ENCODE peak calls at places on chromosomes 1 and 21, in ten cellular contexts. I, J, W, U, T, R, K, Q, O and E are unnamed samples.

GRCh38 chr21:42835211-42835610 is 44.1 kb downstream of the WDR4 start:
- DNase-seq in I (no peak), J (no peak), W (no peak), U (peak; percentile 21), T (peak; percentile 12), R (no peak), K (no peak), Q (no peak), O (no peak), E (no peak)

GRCh38 chr1:212683357-212683722 is 16.3 kb downstream of the BATF3 start:
- DNase-seq in I (no peak), J (no peak), W (no peak), U (peak; percentile 87), T (no peak), R (no peak), K (no peak), Q (peak; percentile 54), O (no peak), E (peak; percentile 69)

GRCh38 chr1:176843352-176844297 is 320.9 kb downstream of the ASTN1 start:
- DNase-seq in I (peak; percentile 41), J (no peak), W (peak; percentile 22), U (no peak), T (peak; percentile 19), R (peak; percentile 1), K (peak; percentile 13), Q (peak; percentile 63), O (peak; percentile 52), E (no peak)

GRCh38 chr1:40592107-40592773 is 60.8 kb downstream of the ZNF684 start:
- DNase-seq in I (peak; percentile 17), J (no peak), W (no peak), U (no peak), T (no peak), R (no peak), K (no peak), Q (peak; percentile 30), O (no peak), E (no peak)

GRCh38 chr1:1899967-1900327 is 9.1 kb upstream of the GNB1 start:
- DNase-seq in I (no peak), J (no peak), W (no peak), U (no peak), T (no peak), R (no peak), K (no peak), Q (no peak), O (no peak), E (peak; percentile 39)

GRCh38 chr1:115089443-115090340 is at the start of gene TSPAN2:
- DNase-seq in I (peak; percentile 59), J (peak; percentile 59), W (peak; percentile 78), U (peak; percentile 91), T (peak; percentile 69), R (no peak), K (peak; percentile 49), Q (peak; percentile 94), O (peak; percentile 88), E (peak; percentile 91)

GRCh38 chr1:42165511-42166210 is 1.1 kb upstream of the GUCA2A start:
- DNase-seq in I (peak; percentile 31), J (no peak), W (peak; percentile 77), U (peak; percentile 83), T (no peak), R (no peak), K (no peak), Q (peak; percentile 81), O (no peak), E (peak; percentile 71)

GRCh38 chr1:192766009-192766625 is 42.7 kb upstream of the RGS2 start:
- DNase-seq in I (peak; percentile 37), J (no peak), W (no peak), U (no peak), T (no peak), R (no peak), K (no peak), Q (no peak), O (no peak), E (no peak)

GRCh38 chr1:179976970-179977651 is 22.5 kb downstream of the CEP350 start:
- DNase-seq in I (no peak), J (no peak), W (no peak), U (no peak), T (no peak), R (no peak), K (no peak), Q (peak; percentile 37), O (no peak), E (no peak)

GRCh38 chr1:230251644-230252191 is 174.4 kb downstream of the PGBD5 start:
- DNase-seq in I (no peak), J (no peak), W (no peak), U (no peak), T (no peak), R (no peak), K (no peak), Q (no peak), O (no peak), E (no peak)

GRCh38 chr1:172238969-172239368 is 181.5 kb upstream of the C1orf105 start:
- DNase-seq in I (no peak), J (no peak), W (no peak), U (no peak), T (no peak), R (no peak), K (no peak), Q (no peak), O (no peak), E (no peak)

GRCh38 chr1:94323311-94324167 is 86.2 kb upstream of the ARHGAP29 start:
- DNase-seq in I (no peak), J (no peak), W (no peak), U (no peak), T (no peak), R (no peak), K (no peak), Q (no peak), O (no peak), E (no peak)

GRCh38 chr1:3890389-3891328 is 9.4 kb downstream of the C1orf174 start:
- DNase-seq in I (no peak), J (no peak), W (no peak), U (peak; percentile 71), T (no peak), R (no peak), K (no peak), Q (no peak), O (no peak), E (no peak)

GRCh38 chr1:109391626-109392025 is 6.1 kb downstream of the SORT1 start:
- DNase-seq in I (no peak), J (no peak), W (no peak), U (no peak), T (no peak), R (no peak), K (no peak), Q (no peak), O (no peak), E (no peak)
- H3K4me1 ChIP-seq in I (peaks cover 24% of the 10 kb centered on the region), J (no peaks in the 10 kb centered on the region), W (peaks cover 89% of the 10 kb centered on the region), U (peaks cover 81% of the 10 kb centered on the region), T (peaks cover 79% of the 10 kb centered on the region), R (peaks cover 13% of the 10 kb centered on the region), K (peaks cover 79% of the 10 kb centered on the region), Q (peaks cover 3% of the 10 kb centered on the region), O (no peaks in the 10 kb centered on the region), E (peaks cover 13% of the 10 kb centered on the region)

DNA sequence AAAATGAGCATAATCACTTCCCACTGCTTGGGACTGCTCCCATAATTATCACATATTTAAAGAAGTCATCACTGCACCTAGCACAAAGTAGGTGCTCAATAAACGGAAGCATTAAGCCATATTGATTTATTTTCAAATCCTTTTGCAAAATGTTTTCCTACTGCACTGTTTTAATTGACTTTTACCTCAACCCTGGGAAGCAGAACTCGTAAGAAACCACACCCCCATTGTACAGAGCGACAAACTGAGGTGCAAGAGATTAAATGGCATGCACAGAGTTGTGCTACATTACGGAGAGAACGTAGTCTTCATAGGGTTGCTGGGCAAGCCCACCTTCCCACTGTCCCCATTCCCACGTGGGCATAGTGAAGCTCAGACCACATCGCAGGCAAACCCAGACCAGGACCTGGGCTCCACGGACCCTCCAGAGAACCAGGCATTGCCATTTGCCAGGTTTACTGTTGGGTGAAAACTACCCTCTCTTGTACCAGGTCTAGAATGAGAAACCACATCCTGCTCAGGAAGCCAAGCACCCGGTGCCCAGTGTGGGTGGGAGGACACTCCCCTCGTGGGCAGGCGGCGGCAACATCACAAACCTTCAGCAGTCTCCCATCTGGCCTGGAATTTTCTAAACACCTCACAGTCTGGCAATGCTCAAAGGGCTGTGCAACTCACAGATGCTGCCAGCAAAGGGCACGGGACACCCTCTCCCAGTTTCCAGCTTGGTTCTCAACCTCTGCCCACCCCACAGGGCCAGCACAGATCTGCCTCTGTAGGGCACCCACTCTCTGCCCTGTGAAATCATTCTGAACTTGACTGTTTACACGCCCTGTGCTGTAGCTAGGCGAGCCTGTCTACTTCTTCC is 8.2 kb downstream of the IFFO2 start:
- DNase-seq in I (no peak), J (no peak), W (no peak), U (peak; percentile 89), T (no peak), R (no peak), K (no peak), Q (no peak), O (no peak), E (peak; percentile 63)
- H3K4me1 ChIP-seq in I (peaks cover 54% of the 10 kb centered on the region), J (peaks cover 7% of the 10 kb centered on the region), W (peaks cover 81% of the 10 kb centered on the region), U (peaks cover 100% of the 10 kb centered on the region), T (no peaks in the 10 kb centered on the region), R (peaks cover 86% of the 10 kb centered on the region), K (peaks cover 54% of the 10 kb centered on the region), Q (peaks cover 12% of the 10 kb centered on the region), O (peaks cover 45% of the 10 kb centered on the region), E (peaks cover 23% of the 10 kb centered on the region)

DNA sequence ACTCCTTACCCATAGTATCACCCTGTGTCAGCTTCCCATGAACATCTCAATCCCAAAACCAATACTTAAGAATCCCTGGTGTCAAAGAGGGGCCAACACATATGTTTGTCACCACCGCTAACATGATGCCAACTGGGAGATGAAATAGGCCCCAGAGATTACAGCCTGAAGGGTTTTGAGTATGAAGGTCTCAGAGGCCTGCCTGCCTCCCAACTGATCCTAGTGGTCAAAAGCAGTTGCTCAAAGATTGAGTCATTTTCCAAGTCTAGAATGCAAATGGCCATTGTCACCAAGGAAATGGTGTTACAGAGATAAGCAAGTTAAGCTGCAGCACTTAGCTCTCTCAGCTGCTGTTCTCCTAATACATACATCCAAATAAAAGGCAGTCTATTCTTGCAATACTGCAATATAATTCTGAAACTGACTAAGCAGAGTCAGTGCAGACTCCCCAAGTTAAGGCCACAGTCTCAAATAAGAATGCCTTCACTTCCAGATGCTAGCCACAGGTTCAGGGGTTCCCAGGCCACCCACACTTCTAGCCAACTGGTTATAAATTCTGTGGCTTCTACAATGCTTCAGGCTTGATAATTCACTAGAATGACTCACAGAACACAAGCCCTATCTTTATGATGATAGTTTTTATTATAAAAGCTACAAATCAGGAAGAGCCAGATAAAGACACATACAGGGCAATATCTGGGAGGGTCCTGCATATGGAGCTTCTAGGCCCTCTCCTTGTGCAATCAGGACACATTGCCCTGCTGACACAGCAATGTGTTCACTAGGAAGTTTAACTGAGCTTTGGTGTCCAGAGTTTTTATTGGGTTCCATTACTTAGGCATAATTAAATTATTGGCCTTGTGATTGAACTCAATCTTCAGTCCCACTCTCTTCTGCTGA is 18.6 kb downstream of the DUSP10 start:
- DNase-seq in I (peak; percentile 82), J (no peak), W (no peak), U (no peak), T (no peak), R (no peak), K (no peak), Q (peak; percentile 74), O (no peak), E (no peak)
- H3K4me1 ChIP-seq in I (peaks cover 52% of the 10 kb centered on the region), J (peaks cover 6% of the 10 kb centered on the region), W (peaks cover 60% of the 10 kb centered on the region), U (peaks cover 50% of the 10 kb centered on the region), T (peaks cover 67% of the 10 kb centered on the region), R (no peaks in the 10 kb centered on the region), K (peaks cover 76% of the 10 kb centered on the region), Q (peaks cover 7% of the 10 kb centered on the region), O (no peaks in the 10 kb centered on the region), E (peaks cover 3% of the 10 kb centered on the region)

DNA sequence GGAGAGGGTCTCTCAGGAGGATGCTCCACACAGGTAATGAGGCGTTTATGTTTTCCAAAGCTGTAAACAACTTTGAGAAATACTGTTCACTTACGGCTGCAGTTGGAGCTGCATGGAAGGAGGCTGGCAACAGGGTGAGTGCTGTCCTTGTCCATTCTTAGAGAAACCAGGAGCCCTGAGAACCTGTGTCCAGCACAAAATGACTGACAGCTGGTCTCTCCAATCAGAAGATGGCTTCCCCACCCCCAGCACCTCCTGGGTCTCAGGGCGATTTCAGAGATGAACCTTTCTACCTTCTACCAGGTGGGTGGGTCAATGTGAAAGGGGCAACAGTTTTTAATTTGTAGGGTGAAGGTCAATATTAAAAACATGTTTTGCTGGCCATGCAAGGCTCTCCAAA is 353.6 kb downstream of the NPHP4 start:
- DNase-seq in I (no peak), J (no peak), W (no peak), U (no peak), T (no peak), R (no peak), K (no peak), Q (no peak), O (no peak), E (no peak)
- H3K4me1 ChIP-seq in I (no peaks in the 10 kb centered on the region), J (no peaks in the 10 kb centered on the region), W (no peaks in the 10 kb centered on the region), U (no peaks in the 10 kb centered on the region), T (no peaks in the 10 kb centered on the region), R (no peaks in the 10 kb centered on the region), K (no peaks in the 10 kb centered on the region), Q (no peaks in the 10 kb centered on the region), O (no peaks in the 10 kb centered on the region), E (no peaks in the 10 kb centered on the region)